ENCODE peak calls at places on chromosomes 7 and 10, in eight cellular contexts. Z, O, Y, G, H, F, T and B are unnamed samples.

GRCh38 chr7:152577339-152577738 is 98.6 kb downstream of the XRCC2 start:
- DNase-seq in Z (no peak), F (no peak), T (no peak), H (no peak), G (no peak), O (no peak), Y (no peak), B (peak; percentile 20)

GRCh38 chr7:87591211-87591610 is 9.5 kb downstream of the ABCB1 start:
- DNase-seq in Z (no peak), O (no peak), H (no peak), T (no peak), G (no peak), Y (no peak), F (no peak), B (no peak)

GRCh38 chr10:76492678-76493472 is 1061.5 kb downstream of the LRMDA start:
- DNase-seq in Y (no peak), H (no peak), Z (no peak), G (no peak), F (no peak), T (no peak), O (no peak), B (no peak)

GRCh38 chr10:59536151-59536550 is 173.5 kb downstream of the SLC16A9 start:
- DNase-seq in G (no peak), H (no peak), O (no peak), Y (no peak), F (no peak), Z (peak; percentile 91), T (no peak), B (no peak)

GRCh38 chr10:21405981-21406380 is 119.5 kb downstream of the SKIDA1 start:
- DNase-seq in F (no peak), H (no peak), Y (no peak), T (no peak), G (no peak), Z (no peak), O (no peak), B (no peak)

GRCh38 chr7:140889645-140890044 is 35.1 kb downstream of the BRAF start:
- DNase-seq in F (no peak), T (no peak), H (no peak), G (no peak), Z (no peak), Y (no peak), O (no peak), B (no peak)

GRCh38 chr10:121553455-121553854 is 44.8 kb downstream of the FGFR2 start:
- DNase-seq in F (no peak), G (no peak), Z (no peak), H (no peak), Y (no peak), T (no peak), O (no peak), B (no peak)

GRCh38 chr7:114130860-114131259 is 212.1 kb upstream of the PPP1R3A start:
- DNase-seq in G (no peak), O (no peak), Y (peak; percentile 5), Z (no peak), T (no peak), H (no peak), F (no peak), B (no peak)

GRCh38 chr7:27901028-27901760 is 161.2 kb downstream of the TAX1BP1 start:
- DNase-seq in G (no peak), Y (no peak), F (no peak), T (no peak), Z (peak; percentile 50), O (no peak), H (peak; percentile 6), B (no peak)

GRCh38 chr10:124539935-124540641 is 78.5 kb downstream of the LHPP start:
- DNase-seq in Z (peak; percentile 56), Y (no peak), H (peak; percentile 78), F (peak; percentile 54), T (peak; percentile 71), O (peak; percentile 70), G (peak; percentile 91), B (no peak)

GRCh38 chr7:15041226-15041625 is 138.7 kb upstream of the DGKB start:
- DNase-seq in H (no peak), T (no peak), Y (no peak), O (no peak), Z (no peak), G (no peak), F (no peak), B (no peak)

GRCh38 chr7:33351709-33352108 is 222.3 kb downstream of the BBS9 start:
- DNase-seq in Y (no peak), F (no peak), Z (no peak), T (no peak), O (no peak), G (peak; percentile 11), H (no peak), B (no peak)